ENCODE peak calls at places on chromosomes 16 and 17, in six cellular contexts. One of them, this sample, is unnamed.

GRCh38 chr16:67449328-67449727 is 18.4 kb downstream of the HSD11B2 start:
- DNase-seq in GM23338: no peak
- DNase-seq in AG09309: no peak
- DNase-seq in ascending aorta: no peak
- DNase-seq in left ventricle myocardium inferior: peak; percentile 81
- DNase-seq in epithelial cell of esophagus: no peak
- DNase-seq in this sample: no peak

GRCh38 chr17:62995377-62995885 is 29.4 kb downstream of the TANC2 start:
- DNase-seq in GM23338: peak; percentile 69
- DNase-seq in AG09309: no peak
- DNase-seq in ascending aorta: no peak
- DNase-seq in left ventricle myocardium inferior: no peak
- DNase-seq in epithelial cell of esophagus: peak; percentile 32
- DNase-seq in this sample: peak; percentile 21

GRCh38 chr16:75219838-75220237 is 1.1 kb downstream of the CTRB1 start:
- DNase-seq in GM23338: no peak
- DNase-seq in AG09309: no peak
- DNase-seq in ascending aorta: no peak
- DNase-seq in left ventricle myocardium inferior: no peak
- DNase-seq in epithelial cell of esophagus: no peak
- DNase-seq in this sample: no peak

GRCh38 chr17:67488161-67488560 is 111.1 kb downstream of the PITPNC1 start:
- DNase-seq in GM23338: no peak
- DNase-seq in AG09309: no peak
- DNase-seq in ascending aorta: no peak
- DNase-seq in left ventricle myocardium inferior: peak; percentile 63
- DNase-seq in epithelial cell of esophagus: no peak
- DNase-seq in this sample: no peak

GRCh38 chr16:29806096-29806579 is at the start of gene MAZ:
- DNase-seq in GM23338: no peak
- DNase-seq in AG09309: peak; percentile 68
- DNase-seq in ascending aorta: no peak
- DNase-seq in left ventricle myocardium inferior: no peak
- DNase-seq in epithelial cell of esophagus: peak; percentile 94
- DNase-seq in this sample: peak; percentile 85

GRCh38 chr17:40025991-40026815 is 11.0 kb downstream of the CSF3 start:
- DNase-seq in GM23338: no peak
- DNase-seq in AG09309: no peak
- DNase-seq in ascending aorta: no peak
- DNase-seq in left ventricle myocardium inferior: no peak
- DNase-seq in epithelial cell of esophagus: peak; percentile 70
- DNase-seq in this sample: peak; percentile 72

GRCh38 chr16:53893731-53894435 is 189.9 kb downstream of the FTO start:
- DNase-seq in GM23338: no peak
- DNase-seq in AG09309: peak; percentile 21
- DNase-seq in ascending aorta: no peak
- DNase-seq in left ventricle myocardium inferior: no peak
- DNase-seq in epithelial cell of esophagus: peak; percentile 85
- DNase-seq in this sample: peak; percentile 12

GRCh38 chr17:79907855-79908254 is 68.6 kb upstream of the CBX4 start:
- DNase-seq in GM23338: no peak
- DNase-seq in AG09309: no peak
- DNase-seq in ascending aorta: no peak
- DNase-seq in left ventricle myocardium inferior: no peak
- DNase-seq in epithelial cell of esophagus: peak; percentile 66
- DNase-seq in this sample: no peak

GRCh38 chr16:67086829-67087228 is 22.9 kb upstream of the PHAF1 start:
- DNase-seq in GM23338: no peak
- DNase-seq in AG09309: no peak
- DNase-seq in ascending aorta: no peak
- DNase-seq in left ventricle myocardium inferior: no peak
- DNase-seq in epithelial cell of esophagus: no peak
- DNase-seq in this sample: no peak

GRCh38 chr16:85173077-85173980 is 61.1 kb upstream of the CIBAR2 start:
- DNase-seq in GM23338: no peak
- DNase-seq in AG09309: peak; percentile 79
- DNase-seq in ascending aorta: no peak
- DNase-seq in left ventricle myocardium inferior: no peak
- DNase-seq in epithelial cell of esophagus: peak; percentile 98
- DNase-seq in this sample: no peak

GRCh38 chr17:1201132-1201702 is 21.4 kb upstream of the ABR start:
- DNase-seq in GM23338: no peak
- DNase-seq in AG09309: no peak
- DNase-seq in ascending aorta: no peak
- DNase-seq in left ventricle myocardium inferior: no peak
- DNase-seq in epithelial cell of esophagus: no peak
- DNase-seq in this sample: no peak

GRCh38 chr17:5705081-5705875 is 121.0 kb upstream of the NLRP1 start:
- DNase-seq in GM23338: peak; percentile 80
- DNase-seq in AG09309: no peak
- DNase-seq in ascending aorta: no peak
- DNase-seq in left ventricle myocardium inferior: no peak
- DNase-seq in epithelial cell of esophagus: no peak
- DNase-seq in this sample: peak; percentile 9

GRCh38 chr17:80766290-80766689 is 221.7 kb downstream of the RPTOR start:
- DNase-seq in GM23338: no peak
- DNase-seq in AG09309: no peak
- DNase-seq in ascending aorta: no peak
- DNase-seq in left ventricle myocardium inferior: no peak
- DNase-seq in epithelial cell of esophagus: no peak
- DNase-seq in this sample: no peak

GRCh38 chr17:62628845-62629555 is 1.5 kb downstream of the MRC2 start:
- DNase-seq in GM23338: peak; percentile 49
- DNase-seq in AG09309: no peak
- DNase-seq in ascending aorta: no peak
- DNase-seq in left ventricle myocardium inferior: no peak
- DNase-seq in epithelial cell of esophagus: no peak
- DNase-seq in this sample: no peak

GRCh38 chr16:52439750-52440149 is 107.2 kb downstream of the TOX3 start:
- DNase-seq in GM23338: no peak
- DNase-seq in AG09309: no peak
- DNase-seq in ascending aorta: no peak
- DNase-seq in left ventricle myocardium inferior: no peak
- DNase-seq in epithelial cell of esophagus: no peak
- DNase-seq in this sample: no peak

GRCh38 chr16:78252757-78253156 is 153.3 kb downstream of the WWOX start:
- DNase-seq in GM23338: no peak
- DNase-seq in AG09309: no peak
- DNase-seq in ascending aorta: no peak
- DNase-seq in left ventricle myocardium inferior: no peak
- DNase-seq in epithelial cell of esophagus: no peak
- DNase-seq in this sample: no peak

GRCh38 chr17:10119203-10120112 is 78.9 kb downstream of the GAS7 start:
- DNase-seq in GM23338: peak; percentile 45
- DNase-seq in AG09309: no peak
- DNase-seq in ascending aorta: no peak
- DNase-seq in left ventricle myocardium inferior: peak; percentile 54
- DNase-seq in epithelial cell of esophagus: peak; percentile 66
- DNase-seq in this sample: peak; percentile 79

GRCh38 chr16:84585886-84586285 is 32.0 kb downstream of the COTL1 start:
- DNase-seq in GM23338: peak; percentile 95
- DNase-seq in AG09309: no peak
- DNase-seq in ascending aorta: no peak
- DNase-seq in left ventricle myocardium inferior: no peak
- DNase-seq in epithelial cell of esophagus: peak; percentile 18
- DNase-seq in this sample: no peak

GRCh38 chr16:29802416-29802935 is 3.9 kb upstream of the MAZ start:
- DNase-seq in GM23338: no peak
- DNase-seq in AG09309: no peak
- DNase-seq in ascending aorta: no peak
- DNase-seq in left ventricle myocardium inferior: no peak
- DNase-seq in epithelial cell of esophagus: no peak
- DNase-seq in this sample: no peak

GRCh38 chr16:51155901-51156810 is 5.1 kb upstream of the SALL1 start:
- DNase-seq in GM23338: peak; percentile 67
- DNase-seq in AG09309: no peak
- DNase-seq in ascending aorta: no peak
- DNase-seq in left ventricle myocardium inferior: no peak
- DNase-seq in epithelial cell of esophagus: no peak
- DNase-seq in this sample: no peak

GRCh38 chr16:68985268-68985667 is 120.2 kb upstream of the HAS3 start:
- DNase-seq in GM23338: no peak
- DNase-seq in AG09309: no peak
- DNase-seq in ascending aorta: no peak
- DNase-seq in left ventricle myocardium inferior: no peak
- DNase-seq in epithelial cell of esophagus: peak; percentile 60
- DNase-seq in this sample: no peak

GRCh38 chr17:38345743-38346142 is 2.0 kb upstream of the GPR179 start:
- DNase-seq in GM23338: no peak
- DNase-seq in AG09309: no peak
- DNase-seq in ascending aorta: no peak
- DNase-seq in left ventricle myocardium inferior: no peak
- DNase-seq in epithelial cell of esophagus: no peak
- DNase-seq in this sample: no peak

GRCh38 chr17:38352245-38353083 is 820 bp downstream of the SOCS7 start:
- DNase-seq in GM23338: peak; percentile 69
- DNase-seq in AG09309: no peak
- DNase-seq in ascending aorta: no peak
- DNase-seq in left ventricle myocardium inferior: peak; percentile 26
- DNase-seq in epithelial cell of esophagus: peak; percentile 30
- DNase-seq in this sample: peak; percentile 66

GRCh38 chr17:38350035-38350434 is 1.6 kb upstream of the SOCS7 start:
- DNase-seq in GM23338: no peak
- DNase-seq in AG09309: no peak
- DNase-seq in ascending aorta: no peak
- DNase-seq in left ventricle myocardium inferior: no peak
- DNase-seq in epithelial cell of esophagus: no peak
- DNase-seq in this sample: no peak

GRCh38 chr17:38351412-38352222 is at the start of gene SOCS7:
- DNase-seq in GM23338: peak; percentile 95
- DNase-seq in AG09309: peak; percentile 48
- DNase-seq in ascending aorta: peak; percentile 42
- DNase-seq in left ventricle myocardium inferior: peak; percentile 95
- DNase-seq in epithelial cell of esophagus: peak; percentile 90
- DNase-seq in this sample: peak; percentile 100

DNA sequence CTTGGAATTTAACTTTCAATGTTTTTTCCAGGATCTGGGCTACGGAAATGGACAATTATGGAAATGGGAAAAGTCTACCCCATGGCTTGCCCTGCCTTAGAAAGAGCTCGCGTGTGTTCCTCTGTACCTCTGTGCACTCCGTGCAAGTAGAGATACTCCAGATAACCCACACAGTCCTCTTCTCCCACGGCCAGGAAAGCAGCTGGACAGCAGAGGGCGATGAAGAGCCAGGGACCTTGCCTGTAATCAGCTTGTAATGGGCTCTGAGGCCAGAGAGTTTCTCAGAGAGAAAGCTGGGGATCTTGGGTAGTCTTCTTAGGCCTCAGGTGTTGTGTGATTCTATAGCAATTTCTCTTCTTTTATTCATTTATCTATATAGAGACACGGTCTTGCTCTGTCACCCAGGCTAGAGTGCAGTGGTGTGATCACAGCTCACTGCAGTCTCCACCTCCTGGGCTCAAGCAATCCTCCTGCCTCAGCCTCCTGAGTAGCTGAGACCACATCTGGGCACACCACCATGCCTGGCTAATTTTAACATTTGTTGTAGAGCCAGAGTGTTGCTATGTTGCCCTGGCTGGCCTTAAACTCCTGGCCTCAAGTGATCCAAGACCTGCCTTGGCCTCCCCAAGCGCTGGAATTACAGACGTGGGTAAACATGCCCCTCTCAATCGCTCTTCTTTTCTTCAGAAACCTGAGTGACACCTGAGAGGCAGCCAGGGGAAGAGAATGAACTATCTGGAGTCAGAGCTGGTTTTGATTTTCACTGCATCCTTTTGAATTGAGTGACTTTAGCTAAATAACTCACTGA is 2.3 kb upstream of the SOCS7 start:
- DNase-seq in GM23338: peak; percentile 93
- DNase-seq in AG09309: peak; percentile 45
- DNase-seq in ascending aorta: peak; percentile 51
- DNase-seq in left ventricle myocardium inferior: peak; percentile 84
- DNase-seq in epithelial cell of esophagus: peak; percentile 83
- DNase-seq in this sample: peak; percentile 99
- TF ChIP-seq CTCF in GM23338: peak; percentile 98
- TF ChIP-seq CTCF in AG09309: peak; percentile 98
- TF ChIP-seq CTCF in ascending aorta: peak; percentile 83
- TF ChIP-seq CTCF in left ventricle myocardium inferior: peak; percentile 96
- TF ChIP-seq CTCF in epithelial cell of esophagus: peak; percentile 99
- TF ChIP-seq CTCF in this sample: peak; percentile 100

GRCh38 chr17:69058165-69058564 is 2.6 kb downstream of the ABCA9 start:
- DNase-seq in GM23338: peak; percentile 62
- DNase-seq in AG09309: no peak
- DNase-seq in ascending aorta: no peak
- DNase-seq in left ventricle myocardium inferior: no peak
- DNase-seq in epithelial cell of esophagus: no peak
- DNase-seq in this sample: no peak
- TF ChIP-seq CTCF in GM23338: peak; percentile 67
- TF ChIP-seq CTCF in AG09309: no peak
- TF ChIP-seq CTCF in ascending aorta: no peak
- TF ChIP-seq CTCF in left ventricle myocardium inferior: no peak
- TF ChIP-seq CTCF in epithelial cell of esophagus: no peak
- TF ChIP-seq CTCF in this sample: no peak

GRCh38 chr16:71893888-71894228 is 1.5 kb upstream of the IST1 start:
- DNase-seq in GM23338: no peak
- DNase-seq in AG09309: no peak
- DNase-seq in ascending aorta: no peak
- DNase-seq in left ventricle myocardium inferior: no peak
- DNase-seq in epithelial cell of esophagus: no peak
- DNase-seq in this sample: no peak

GRCh38 chr16:71894921-71895678 is at the start of gene IST1:
- DNase-seq in GM23338: peak; percentile 99
- DNase-seq in AG09309: peak; percentile 95
- DNase-seq in ascending aorta: peak; percentile 91
- DNase-seq in left ventricle myocardium inferior: peak; percentile 99
- DNase-seq in epithelial cell of esophagus: peak; percentile 100
- DNase-seq in this sample: peak; percentile 99

GRCh38 chr16:71896688-71897368 is 1.5 kb downstream of the IST1 start:
- DNase-seq in GM23338: no peak
- DNase-seq in AG09309: no peak
- DNase-seq in ascending aorta: no peak
- DNase-seq in left ventricle myocardium inferior: no peak
- DNase-seq in epithelial cell of esophagus: no peak
- DNase-seq in this sample: no peak

GRCh38 chr16:71895679-71896385 is 501 bp downstream of the IST1 start:
- DNase-seq in GM23338: peak; percentile 50
- DNase-seq in AG09309: no peak
- DNase-seq in ascending aorta: no peak
- DNase-seq in left ventricle myocardium inferior: peak; percentile 29
- DNase-seq in epithelial cell of esophagus: peak; percentile 52
- DNase-seq in this sample: peak; percentile 35

GRCh38 chr16:71894229-71894920 is 956 bp upstream of the IST1 start:
- DNase-seq in GM23338: peak; percentile 85
- DNase-seq in AG09309: no peak
- DNase-seq in ascending aorta: no peak
- DNase-seq in left ventricle myocardium inferior: peak; percentile 37
- DNase-seq in epithelial cell of esophagus: peak; percentile 78
- DNase-seq in this sample: peak; percentile 63
- TF ChIP-seq CTCF in GM23338: no peak
- TF ChIP-seq CTCF in AG09309: no peak
- TF ChIP-seq CTCF in ascending aorta: no peak
- TF ChIP-seq CTCF in left ventricle myocardium inferior: peak; percentile 28
- TF ChIP-seq CTCF in epithelial cell of esophagus: no peak
- TF ChIP-seq CTCF in this sample: no peak

DNA sequence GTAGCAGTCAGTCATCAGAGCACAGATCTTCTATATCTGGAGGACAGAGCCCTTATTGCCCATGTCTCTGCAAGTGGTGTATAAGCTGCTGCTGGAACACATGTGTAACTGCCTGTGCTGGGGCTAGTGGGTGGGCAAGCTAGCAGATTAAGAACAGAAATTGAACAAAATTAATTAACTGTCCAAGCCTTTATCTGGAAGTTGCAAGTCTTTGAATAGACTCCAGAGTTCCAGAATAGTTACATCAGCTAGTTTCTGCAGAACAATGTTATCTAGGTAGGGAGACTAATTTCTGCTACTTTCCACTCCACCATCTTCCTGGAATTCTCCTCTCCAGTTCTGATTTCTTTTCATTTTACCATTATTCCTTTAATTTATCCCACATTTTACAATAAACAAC is 287.3 kb downstream of the ZFHX3 start:
- DNase-seq in GM23338: no peak
- DNase-seq in AG09309: no peak
- DNase-seq in ascending aorta: no peak
- DNase-seq in left ventricle myocardium inferior: no peak
- DNase-seq in epithelial cell of esophagus: no peak
- DNase-seq in this sample: no peak
- TF ChIP-seq CTCF in GM23338: no peak
- TF ChIP-seq CTCF in AG09309: no peak
- TF ChIP-seq CTCF in ascending aorta: no peak
- TF ChIP-seq CTCF in left ventricle myocardium inferior: no peak
- TF ChIP-seq CTCF in epithelial cell of esophagus: no peak
- TF ChIP-seq CTCF in this sample: no peak

This sample was measured in Calu3.